ENCODE peak calls at places on chromosomes 3 and 15, in five cellular contexts. J, G, R, Y and Z are unnamed samples. For H3K36me3, H3K27me3 and H3K4me1, the result is how much of the 10 kb centered on the place peaks cover.

GRCh38 chr15:48796930-48797329 is 13.9 kb downstream of the CEP152 start:
- DNase-seq in J (no peak), G (no peak), R (no peak), Y (no peak), Z (no peak)

GRCh38 chr15:39594764-39595620 is 14.1 kb downstream of the THBS1 start:
- DNase-seq in J (no peak), G (no peak), R (no peak), Y (no peak), Z (no peak)

GRCh38 chr3:190840146-190840545 is 22.3 kb downstream of the GMNC start:
- DNase-seq in J (no peak), G (no peak), R (no peak), Y (no peak), Z (no peak)

GRCh38 chr3:73094127-73094526 is 32.7 kb downstream of the EBLN2 start:
- DNase-seq in J (peak), G (no peak), R (no peak), Y (no peak), Z (no peak)

GRCh38 chr3:41846850-41847249 is 115.1 kb downstream of the ULK4 start:
- DNase-seq in J (no peak), G (no peak), R (no peak), Y (no peak), Z (no peak)

GRCh38 chr3:193836918-193837317 is 243.9 kb downstream of the OPA1 start:
- DNase-seq in J (no peak), G (no peak), R (no peak), Y (no peak), Z (no peak)

GRCh38 chr15:98505611-98506031 is 142.7 kb upstream of the IGF1R start:
- DNase-seq in J (no peak), G (no peak), R (no peak), Y (peak), Z (peak)

GRCh38 chr3:96755519-96755918 is 58.9 kb upstream of the EPHA6 start:
- DNase-seq in J (no peak), G (no peak), R (no peak), Y (no peak), Z (no peak)

GRCh38 chr3:55795296-55795695 is 308.2 kb upstream of the WNT5A start:
- DNase-seq in J (no peak), G (no peak), R (no peak), Y (no peak), Z (no peak)

GRCh38 chr3:149909923-149910322 is 60.8 kb downstream of the PFN2 start:
- DNase-seq in J (no peak), G (no peak), R (no peak), Y (no peak), Z (no peak)

GRCh38 chr3:32596926-32597369 is 26.3 kb upstream of the DYNC1LI1 start:
- DNase-seq in J (no peak), G (no peak), R (peak), Y (no peak), Z (no peak)

GRCh38 chr15:68328485-68328884 is 50.9 kb downstream of the FEM1B start:
- DNase-seq in J (no peak), G (no peak), R (no peak), Y (no peak), Z (no peak)

GRCh38 chr15:20346082-20346805 is 195.4 kb downstream of the GOLGA6L6 start:
- DNase-seq in J (no peak), G (no peak), R (no peak), Y (no peak), Z (no peak)

GRCh38 chr3:190131329-190131728 is 10.6 kb upstream of the P3H2 start:
- DNase-seq in J (no peak), G (no peak), R (no peak), Y (no peak), Z (no peak)

GRCh38 chr15:99021669-99022068 is 14.1 kb upstream of the PGPEP1L start:
- DNase-seq in J (no peak), G (no peak), R (no peak), Y (no peak), Z (no peak)

GRCh38 chr15:38062679-38063078 is 128.2 kb downstream of the TMCO5A start:
- DNase-seq in J (no peak), G (no peak), R (no peak), Y (no peak), Z (no peak)

GRCh38 chr15:28975766-28976179 is 90.0 kb downstream of the APBA2 start:
- DNase-seq in J (peak), G (no peak), R (no peak), Y (no peak), Z (no peak)

GRCh38 chr15:42147431-42147735 is 9.1 kb downstream of the PLA2G4F start:
- DNase-seq in J (no peak), G (no peak), R (no peak), Y (no peak), Z (no peak)

GRCh38 chr3:193782280-193782654 is 189.3 kb downstream of the OPA1 start:
- DNase-seq in J (no peak), G (peak), R (no peak), Y (no peak), Z (peak)

GRCh38 chr3:38238416-38239008 is 27.1 kb upstream of the SLC22A13 start:
- DNase-seq in J (no peak), G (no peak), R (no peak), Y (no peak), Z (no peak)
- H3K36me3 ChIP-seq in J (under half), G (under half), R (half or more), Y (half or more), Z (under half)

GRCh38 chr15:66135664-66136063 is 117.9 kb downstream of the MEGF11 start:
- DNase-seq in J (no peak), G (no peak), R (no peak), Y (no peak), Z (no peak)

GRCh38 chr15:66138096-66138783 is 115.3 kb downstream of the MEGF11 start:
- DNase-seq in J (no peak), G (no peak), R (peak), Y (no peak), Z (no peak)

GRCh38 chr15:66139816-66140215 is 113.7 kb downstream of the MEGF11 start:
- DNase-seq in J (no peak), G (no peak), R (no peak), Y (no peak), Z (no peak)

GRCh38 chr15:66136948-66137347 is 116.6 kb downstream of the MEGF11 start:
- DNase-seq in J (no peak), G (no peak), R (no peak), Y (no peak), Z (no peak)

GRCh38 chr15:66138882-66139281 is 114.7 kb downstream of the MEGF11 start:
- DNase-seq in J (no peak), G (no peak), R (no peak), Y (no peak), Z (no peak)
- H3K27me3 ChIP-seq in J (half or more), G (under half), R (under half), Y (under half), Z (under half)

GRCh38 chr3:8563597-8563996 is 62.0 kb downstream of the LMCD1 start:
- DNase-seq in J (no peak), G (no peak), R (no peak), Y (no peak), Z (no peak)

GRCh38 chr3:8563146-8563545 is 61.5 kb downstream of the LMCD1 start:
- DNase-seq in J (no peak), G (no peak), R (no peak), Y (no peak), Z (no peak)

GRCh38 chr3:8571256-8571655 is 69.6 kb downstream of the LMCD1 start:
- DNase-seq in J (no peak), G (no peak), R (no peak), Y (no peak), Z (no peak)

GRCh38 chr3:8565376-8565775 is 63.8 kb downstream of the LMCD1 start:
- DNase-seq in J (no peak), G (no peak), R (no peak), Y (no peak), Z (no peak)

DNA sequence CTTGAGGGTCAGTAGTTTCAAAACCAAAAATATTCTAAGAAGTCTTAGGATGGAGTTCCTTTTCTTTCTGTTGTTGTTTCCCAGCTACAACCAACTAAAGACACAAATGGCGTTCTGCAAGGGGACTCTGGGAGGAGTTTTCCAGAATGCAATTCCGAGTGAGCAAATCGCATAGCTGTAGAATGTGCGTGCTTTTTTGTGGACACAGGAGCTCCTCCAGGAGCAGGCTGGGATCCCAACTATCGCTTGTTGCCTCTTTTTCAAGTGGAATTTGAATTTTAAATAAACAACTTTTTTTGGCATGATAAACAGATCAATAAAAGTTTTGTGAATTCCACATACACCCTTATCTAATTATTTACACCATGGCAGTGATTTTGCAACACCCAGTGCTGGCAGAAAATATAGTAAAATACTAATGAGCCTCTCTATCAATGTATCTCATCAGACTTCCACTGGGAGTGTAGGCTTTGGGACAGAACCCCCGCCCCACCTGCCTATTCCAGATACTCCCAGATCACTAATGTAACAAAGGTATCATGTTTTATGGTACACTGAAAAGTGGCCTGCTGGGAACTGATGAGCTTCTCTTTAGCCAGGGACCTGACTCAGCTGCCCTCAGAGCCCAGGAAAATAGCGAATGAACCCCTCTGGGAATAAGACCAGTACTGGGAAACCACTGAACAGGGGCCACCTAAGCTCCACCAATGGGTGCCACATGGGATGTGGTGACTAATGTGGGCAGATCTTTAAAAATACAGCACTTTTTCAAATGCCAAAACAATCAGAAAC is 66.4 kb downstream of the LMCD1 start:
- DNase-seq in J (no peak), G (no peak), R (no peak), Y (no peak), Z (no peak)
- H3K4me1 ChIP-seq in J (under half), G (under half), R (under half), Y (under half), Z (under half)

DNA sequence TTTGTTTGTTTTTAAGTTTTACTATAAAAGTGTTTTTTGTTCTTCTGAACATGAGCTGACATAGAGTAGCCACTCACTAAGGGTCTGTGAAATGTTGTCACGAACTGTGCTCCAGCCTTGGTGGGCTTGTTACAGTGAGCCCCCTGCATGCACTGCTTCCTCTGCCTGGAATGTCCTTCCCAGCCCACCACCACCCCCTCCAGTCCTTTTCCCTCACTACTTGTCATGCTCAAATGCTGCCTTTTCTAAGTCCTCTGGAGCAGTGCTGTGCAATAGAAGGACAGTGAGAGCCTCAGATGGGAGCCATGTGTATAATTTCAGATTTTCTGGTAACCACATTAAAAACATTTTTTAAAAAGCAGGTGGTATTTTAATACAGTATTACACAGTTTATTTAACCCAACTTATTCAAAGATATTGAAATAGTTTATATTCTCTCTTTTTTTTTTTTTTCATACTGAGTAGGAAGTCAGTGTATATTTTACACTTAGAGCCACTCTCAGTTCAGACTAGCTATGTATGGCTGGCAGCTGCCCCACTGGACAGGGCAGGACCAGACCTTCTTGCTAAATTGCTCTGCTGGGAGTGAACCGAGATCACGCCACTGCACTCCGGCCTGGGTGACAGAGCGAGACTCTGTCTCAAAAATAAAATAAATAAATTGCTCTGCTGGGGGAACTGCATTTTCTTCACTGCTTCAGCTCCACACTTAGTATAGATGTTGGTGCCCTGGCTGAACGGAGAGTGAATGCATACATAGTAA is 26.9 kb downstream of the MKRN2OS start:
- DNase-seq in J (no peak), G (peak), R (peak), Y (no peak), Z (no peak)
- H3K36me3 ChIP-seq in J (under half), G (under half), R (under half), Y (under half), Z (under half)

GRCh38 chr3:128011140-128011539 is 41.1 kb upstream of the SEC61A1 start:
- DNase-seq in J (peak), G (peak), R (no peak), Y (no peak), Z (peak)
- H3K27me3 ChIP-seq in J (under half), G (under half), R (under half), Y (under half), Z (under half)

GRCh38 chr3:188266581-188267274 is 112.8 kb downstream of the LPP start:
- DNase-seq in J (no peak), G (peak), R (no peak), Y (peak), Z (peak)
- H3K4me1 ChIP-seq in J (half or more), G (half or more), R (half or more), Y (half or more), Z (under half)